ENCODE peak calls at places on chromosomes 3 and 15, in five cellular contexts. C is GM12891, R is GM12892, W is stomach, U is breast epithelium. Y is an unnamed sample.
A peak's percentile ranks its signal among the peaks of the same experiment; 100 is the strongest.

GRCh38 chr15:94259121-94259776 is 27.9 kb downstream of the MCTP2 start:
- DNase-seq in C (no peak), R (no peak), W (no peak), U (no peak), Y (no peak)

GRCh38 chr3:57556459-57557087 is 499 bp downstream of the PDE12 start:
- DNase-seq in C (no peak), R (peak; percentile 32), W (peak; percentile 39), U (no peak), Y (peak; percentile 88)

GRCh38 chr3:117184574-117184973 is 475.0 kb downstream of the TUSC7 start:
- DNase-seq in C (no peak), R (no peak), W (no peak), U (no peak), Y (no peak)

GRCh38 chr3:47899495-47900108 is 96.7 kb downstream of the DHX30 start:
- DNase-seq in C (no peak), R (no peak), W (no peak), U (no peak), Y (no peak)

GRCh38 chr3:111989061-111989678 is 9.6 kb upstream of the TAGLN3 start:
- DNase-seq in C (no peak), R (no peak), W (no peak), U (no peak), Y (no peak)

GRCh38 chr3:64902991-64903390 is 215.2 kb upstream of the ADAMTS9 start:
- DNase-seq in C (no peak), R (no peak), W (no peak), U (no peak), Y (no peak)

GRCh38 chr3:192284443-192285072 is 442.8 kb downstream of the FGF12 start:
- DNase-seq in C (no peak), R (no peak), W (no peak), U (no peak), Y (no peak)

GRCh38 chr15:49490963-49491362 is 67.9 kb downstream of the FGF7 start:
- DNase-seq in C (no peak), R (no peak), W (no peak), U (no peak), Y (no peak)

GRCh38 chr3:114083112-114083511 is 26.6 kb downstream of the QTRT2 start:
- DNase-seq in C (no peak), R (no peak), W (no peak), U (no peak), Y (no peak)

GRCh38 chr3:183381179-183381578 is 47.2 kb downstream of the MCF2L2 start:
- DNase-seq in C (no peak), R (no peak), W (no peak), U (no peak), Y (no peak)

GRCh38 chr3:37943631-37944242 is 46.8 kb upstream of the VILL start:
- DNase-seq in C (no peak), R (no peak), W (no peak), U (no peak), Y (no peak)

GRCh38 chr15:63899193-63899592 is 65.4 kb upstream of the HERC1 start:
- DNase-seq in C (no peak), R (no peak), W (no peak), U (no peak), Y (peak; percentile 82)

GRCh38 chr3:148233403-148233802 is 464.3 kb upstream of the AGTR1 start:
- DNase-seq in C (no peak), R (no peak), W (no peak), U (no peak), Y (no peak)

GRCh38 chr15:86167816-86168215 is 88.1 kb downstream of the AGBL1 start:
- DNase-seq in C (no peak), R (no peak), W (no peak), U (no peak), Y (no peak)

GRCh38 chr3:15450611-15451467 is 23.4 kb downstream of the EAF1 start:
- DNase-seq in C (no peak), R (no peak), W (no peak), U (no peak), Y (no peak)

GRCh38 chr15:38254065-38254883 is 1.6 kb downstream of the SPRED1 start:
- DNase-seq in C (no peak), R (no peak), W (peak; percentile 53), U (peak; percentile 60), Y (peak; percentile 73)

GRCh38 chr15:38253448-38253847 is 812 bp downstream of the SPRED1 start:
- DNase-seq in C (no peak), R (no peak), W (no peak), U (no peak), Y (no peak)

GRCh38 chr15:38252481-38253311 is at the start of gene SPRED1:
- DNase-seq in C (peak; percentile 32), R (peak; percentile 23), W (peak; percentile 63), U (peak; percentile 60), Y (peak; percentile 90)

GRCh38 chr15:38255690-38256089 is 3.1 kb downstream of the SPRED1 start:
- DNase-seq in C (no peak), R (no peak), W (no peak), U (no peak), Y (no peak)

DNA sequence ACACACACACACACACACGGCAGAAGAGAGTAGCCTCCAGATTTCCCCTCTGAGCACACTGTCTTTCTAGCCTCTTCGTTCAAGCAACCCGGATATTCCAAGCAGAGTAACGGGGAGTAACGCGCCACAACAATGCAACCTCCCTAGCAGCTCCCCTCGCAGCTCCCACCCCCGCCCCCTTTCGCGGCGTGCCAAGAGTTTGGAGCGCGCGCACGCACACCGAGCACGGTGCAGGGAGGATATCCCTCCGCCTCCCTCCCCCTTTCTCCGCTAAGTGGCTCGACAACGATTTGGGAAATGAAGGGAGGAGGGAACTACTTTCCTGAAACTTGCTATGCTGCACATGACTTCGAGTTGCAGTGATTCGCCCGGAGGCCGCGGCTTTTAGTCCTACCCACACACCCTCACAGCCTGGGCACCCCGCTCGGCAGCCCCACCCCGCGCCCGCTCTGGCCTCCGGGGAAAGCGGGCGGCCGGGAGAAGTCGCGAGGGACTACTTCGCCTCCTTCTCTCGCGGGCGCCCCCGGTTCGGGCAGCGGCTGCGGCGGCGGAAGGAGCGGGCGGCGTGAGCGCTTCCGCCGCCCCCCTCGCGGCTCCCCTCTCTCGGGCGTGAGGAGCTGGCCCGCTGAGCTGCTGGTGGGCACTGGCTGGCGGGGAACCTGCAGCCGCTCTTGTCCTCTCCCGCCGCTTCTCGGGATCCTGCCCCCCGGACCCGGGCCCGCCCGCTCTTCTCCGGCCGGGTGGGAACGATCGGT is 733 bp upstream of the SPRED1 start:
- DNase-seq in C (peak; percentile 37), R (peak; percentile 28), W (peak; percentile 83), U (peak; percentile 85), Y (peak; percentile 92)
- TF ChIP-seq POLR2AphosphoS5 in C (no peak), R (no peak), W (peak; percentile 74), U (peak; percentile 80), Y (peak; percentile 65)

DNA sequence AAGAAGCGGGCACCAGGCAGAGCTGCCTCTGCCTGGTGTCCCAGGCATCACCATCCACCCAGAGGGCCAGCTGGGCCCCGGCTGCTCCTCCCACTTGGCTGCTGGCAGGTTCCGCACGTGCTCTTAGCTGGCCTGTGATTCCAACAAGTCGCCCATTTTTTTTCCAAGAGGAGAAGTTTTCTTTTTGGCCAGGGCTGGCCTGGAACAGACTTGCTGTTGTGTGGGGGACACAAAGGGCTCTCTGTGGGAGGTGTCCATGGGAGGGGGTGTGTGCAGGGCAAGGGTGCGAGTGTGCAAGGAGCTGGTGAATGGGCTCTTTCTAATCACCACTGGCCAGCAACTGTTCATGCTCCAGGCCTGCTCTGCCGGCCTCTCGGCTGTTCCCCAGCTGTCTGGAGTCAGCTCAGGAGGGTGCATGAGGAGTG is 7.3 kb downstream of the AMOTL2 start:
- DNase-seq in C (no peak), R (no peak), W (peak; percentile 67), U (no peak), Y (peak; percentile 67)
- TF ChIP-seq POLR2AphosphoS5 in C (no peak), R (no peak), W (no peak), U (no peak), Y (peak; percentile 25)

GRCh38 chr3:172042136-172042535 is 2.8 kb downstream of the FNDC3B start:
- DNase-seq in C (no peak), R (no peak), W (no peak), U (no peak), Y (no peak)

GRCh38 chr3:172043233-172043632 is 3.9 kb downstream of the FNDC3B start:
- DNase-seq in C (no peak), R (no peak), W (no peak), U (no peak), Y (no peak)

GRCh38 chr3:172039352-172040077 is at the start of gene FNDC3B:
- DNase-seq in C (peak; percentile 69), R (peak; percentile 67), W (peak; percentile 95), U (peak; percentile 91), Y (peak; percentile 96)

GRCh38 chr3:172040078-172040975 is 949 bp downstream of the FNDC3B start:
- DNase-seq in C (peak; percentile 43), R (peak; percentile 53), W (peak; percentile 87), U (peak; percentile 66), Y (peak; percentile 94)

GRCh38 chr3:172040976-172041963 is 1.9 kb downstream of the FNDC3B start:
- DNase-seq in C (no peak), R (no peak), W (peak; percentile 33), U (peak; percentile 39), Y (no peak)
- TF ChIP-seq POLR2AphosphoS5 in C (no peak), R (no peak), W (no peak), U (no peak), Y (no peak)

DNA sequence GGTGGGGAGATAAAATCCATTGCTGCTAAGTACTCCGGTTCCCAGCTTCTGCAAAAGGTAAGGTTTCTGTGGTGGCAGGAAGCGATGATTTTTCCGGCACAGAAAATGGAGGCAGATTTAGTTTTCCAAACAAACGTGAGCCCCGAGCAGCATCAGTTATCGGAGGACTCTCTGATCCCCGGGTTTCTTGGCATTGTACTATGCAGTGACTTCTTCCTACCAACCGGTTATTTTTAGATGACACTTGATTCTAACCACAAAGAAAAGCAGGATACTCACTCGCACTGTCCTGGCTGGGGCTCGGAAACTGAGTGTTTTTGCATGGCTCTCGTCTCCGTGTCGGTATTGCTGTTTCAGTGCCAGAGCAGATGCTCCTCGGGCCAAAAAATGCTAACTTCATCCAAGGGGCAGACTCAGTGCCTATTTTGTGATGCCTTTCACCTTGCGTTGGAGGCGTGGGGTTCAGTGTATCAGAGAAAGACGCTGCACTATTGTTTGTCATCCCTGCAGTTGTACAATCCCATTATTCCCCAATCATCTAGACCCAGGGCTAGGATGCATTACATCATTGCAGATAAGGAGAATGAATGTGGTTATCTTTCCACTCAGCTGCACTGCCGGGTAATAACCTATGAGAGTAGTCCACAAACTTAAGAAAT is 1.3 kb downstream of the CACNA2D3 start:
- DNase-seq in C (no peak), R (no peak), W (no peak), U (no peak), Y (no peak)
- TF ChIP-seq POLR2AphosphoS5 in C (no peak), R (no peak), W (no peak), U (no peak), Y (no peak)

GRCh38 chr3:143283432-143284128 is 164.0 kb downstream of the CHST2 start:
- DNase-seq in C (no peak), R (no peak), W (no peak), U (no peak), Y (no peak)
- TF ChIP-seq POLR2AphosphoS5 in C (no peak), R (no peak), W (no peak), U (no peak), Y (no peak)

GRCh38 chr15:69484837-69485236 is 32.2 kb downstream of the RPLP1 start:
- DNase-seq in C (no peak), R (no peak), W (peak; percentile 61), U (peak; percentile 74), Y (no peak)
- TF ChIP-seq POLR2AphosphoS5 in C (no peak), R (no peak), W (no peak), U (peak; percentile 23), Y (no peak)